ENCODE peak calls at places on chromosome 19, in five cellular contexts. L, F, S, P and N are unnamed samples.

GRCh38 chr19:21698215-21698614 is 69.2 kb downstream of the ZNF100 start:
- DNase-seq in L (no peak), F (no peak), S (peak), P (no peak), N (no peak)

GRCh38 chr19:16070366-16070990 is 5.8 kb upstream of the TPM4 start:
- DNase-seq in L (peak), F (peak), S (peak), P (no peak), N (peak)

GRCh38 chr19:15015946-15016542 is 33.2 kb upstream of the CASP14 start:
- DNase-seq in L (no peak), F (peak), S (no peak), P (no peak), N (no peak)

GRCh38 chr19:1449467-1450442 is at the start of gene APC2:
- DNase-seq in L (peak), F (no peak), S (no peak), P (peak), N (no peak)

GRCh38 chr19:8161135-8161646 is 11.8 kb upstream of the FBN3 start:
- DNase-seq in L (no peak), F (no peak), S (no peak), P (no peak), N (no peak)

GRCh38 chr19:1944916-1945561 is 4.1 kb downstream of the CSNK1G2 start:
- DNase-seq in L (no peak), F (no peak), S (no peak), P (no peak), N (no peak)

GRCh38 chr19:7115721-7116120 is 46.2 kb downstream of the ZNF557 start:
- DNase-seq in L (no peak), F (no peak), S (no peak), P (peak), N (no peak)

GRCh38 chr19:47609885-47610545 is 1.1 kb downstream of the BICRA start:
- DNase-seq in L (peak), F (peak), S (peak), P (peak), N (no peak)

GRCh38 chr19:927044-927706 is 1.3 kb downstream of the ARID3A start:
- DNase-seq in L (no peak), F (peak), S (no peak), P (no peak), N (no peak)

GRCh38 chr19:49680473-49681351 is 3.6 kb downstream of the PRMT1 start:
- DNase-seq in L (peak), F (peak), S (peak), P (peak), N (no peak)

GRCh38 chr19:6062274-6062673 is 48.0 kb downstream of the RFX2 start:
- DNase-seq in L (no peak), F (peak), S (no peak), P (no peak), N (no peak)

GRCh38 chr19:7200739-7201138 is 93.5 kb downstream of the INSR start:
- DNase-seq in L (no peak), F (no peak), S (no peak), P (no peak), N (no peak)

GRCh38 chr19:14979498-14980255 is at the start of gene SLC1A6:
- DNase-seq in L (no peak), F (no peak), S (no peak), P (no peak), N (no peak)

GRCh38 chr19:17385878-17386611 is 8.0 kb downstream of the CCDC194 start:
- DNase-seq in L (peak), F (peak), S (peak), P (no peak), N (no peak)

GRCh38 chr19:37492213-37492612 is 14.5 kb upstream of the ZNF793 start:
- DNase-seq in L (no peak), F (no peak), S (no peak), P (no peak), N (no peak)

GRCh38 chr19:22622901-22623840 is 11.0 kb upstream of the ZNF492 start:
- DNase-seq in L (no peak), F (no peak), S (no peak), P (peak), N (no peak)

GRCh38 chr19:17448190-17448967 is at the start of gene TMEM221:
- DNase-seq in L (peak), F (peak), S (peak), P (no peak), N (no peak)

GRCh38 chr19:56507446-56508281 is at the start of gene ZNF471:
- DNase-seq in L (peak), F (peak), S (peak), P (peak), N (peak)

GRCh38 chr19:43774103-43774939 is 6.5 kb downstream of the KCNN4 start:
- DNase-seq in L (no peak), F (peak), S (peak), P (peak), N (peak)

GRCh38 chr19:35348909-35349611 is 1.4 kb downstream of the FFAR1 start:
- DNase-seq in L (no peak), F (peak), S (no peak), P (no peak), N (no peak)

GRCh38 chr19:51690359-51691121 is 2.6 kb upstream of the SPACA6 start:
- DNase-seq in L (peak), F (peak), S (peak), P (peak), N (no peak)

GRCh38 chr19:52464798-52465470 is 11.6 kb downstream of the ZNF578 start:
- DNase-seq in L (no peak), F (no peak), S (no peak), P (no peak), N (no peak)

GRCh38 chr19:13974073-13974472 is 21.8 kb downstream of the DCAF15 start:
- DNase-seq in L (no peak), F (no peak), S (peak), P (no peak), N (peak)

GRCh38 chr19:36169084-36169760 is 17.0 kb upstream of the COX7A1 start:
- DNase-seq in L (no peak), F (peak), S (no peak), P (no peak), N (no peak)